ENCODE peak calls at places on chromosomes 12 and 14, in eight cellular contexts. I, A, P, Z, E, M, D and X are unnamed samples.

GRCh38 chr12:116609715-116610114 is 50.5 kb downstream of the MAP1LC3B2 start:
- DNase-seq in I (no peak), D (peak; percentile 50), E (peak; percentile 50), P (no peak), M (no peak), Z (no peak), A (peak; percentile 64), X (no peak)

GRCh38 chr14:100393362-100393761 is 70.2 kb downstream of the SLC25A47 start:
- DNase-seq in M (no peak), D (no peak), Z (no peak), A (no peak), P (no peak), E (no peak), I (no peak), X (no peak)

GRCh38 chr14:22824711-22825359 is 4.9 kb upstream of the MRPL52 start:
- DNase-seq in M (no peak), P (no peak), I (no peak), E (no peak), D (peak; percentile 73), A (peak; percentile 44), Z (no peak), X (no peak)

GRCh38 chr12:129079719-129080118 is 226.4 kb downstream of the GLT1D1 start:
- DNase-seq in A (no peak), E (no peak), D (no peak), Z (no peak), M (no peak), I (no peak), P (no peak), X (no peak)

GRCh38 chr14:33680873-33681272 is 270.0 kb downstream of the EGLN3 start:
- DNase-seq in D (no peak), E (no peak), I (no peak), M (no peak), A (no peak), P (no peak), Z (no peak), X (no peak)

GRCh38 chr12:92784356-92784755 is 81.6 kb downstream of the PLEKHG7 start:
- DNase-seq in Z (no peak), E (no peak), I (no peak), P (no peak), D (no peak), A (no peak), M (no peak), X (no peak)

GRCh38 chr14:77761205-77761931 is 412 bp upstream of the SNW1 start:
- DNase-seq in E (peak; percentile 53), M (no peak), P (no peak), A (peak; percentile 6), I (no peak), Z (peak; percentile 33), D (peak; percentile 32), X (no peak)

GRCh38 chr14:83164016-83164415 is 1630.4 kb upstream of the SEL1L start:
- DNase-seq in M (no peak), Z (no peak), I (no peak), A (no peak), E (no peak), D (no peak), P (no peak), X (no peak)

GRCh38 chr12:130526813-130527212 is 189.1 kb downstream of the PIWIL1 start:
- DNase-seq in A (peak; percentile 5), E (peak; percentile 52), P (no peak), I (no peak), Z (no peak), D (no peak), M (no peak), X (no peak)

GRCh38 chr14:88882236-88882635 is 57.8 kb downstream of the TTC8 start:
- DNase-seq in P (no peak), A (no peak), Z (no peak), M (no peak), I (no peak), D (no peak), E (no peak), X (no peak)

GRCh38 chr12:121033625-121034349 is 5.3 kb downstream of the OASL start:
- DNase-seq in M (no peak), E (no peak), A (peak; percentile 83), I (no peak), Z (no peak), P (peak; percentile 43), D (no peak), X (no peak)

GRCh38 chr14:53519137-53519536 is 366.0 kb upstream of the DDHD1 start:
- DNase-seq in I (no peak), P (no peak), Z (no peak), D (no peak), M (no peak), E (no peak), A (no peak), X (no peak)

GRCh38 chr14:31530136-31530535 is 31.1 kb upstream of the NUBPL start:
- DNase-seq in M (no peak), A (no peak), I (no peak), P (no peak), E (no peak), Z (no peak), D (no peak), X (no peak)

GRCh38 chr14:75196064-75196463 is 19.7 kb upstream of the TMED10 start:
- DNase-seq in I (no peak), P (no peak), M (no peak), Z (no peak), A (no peak), E (no peak), D (no peak), X (no peak)

GRCh38 chr14:96632363-96632758 is 130.2 kb downstream of the PAPOLA start:
- DNase-seq in I (no peak), D (no peak), E (no peak), M (no peak), P (no peak), Z (no peak), A (no peak), X (no peak)

GRCh38 chr14:58738189-58738836 is 100.6 kb downstream of the DACT1 start:
- DNase-seq in E (no peak), A (no peak), D (no peak), M (no peak), I (no peak), Z (no peak), P (no peak), X (no peak)

GRCh38 chr14:22047105-22047504 is 373.5 kb upstream of the OR4E1 start:
- DNase-seq in E (peak; percentile 21), M (no peak), P (no peak), D (peak; percentile 59), A (peak; percentile 48), I (no peak), Z (no peak), X (no peak)

GRCh38 chr12:7018350-7019042 is at the start of gene LPCAT3:
- DNase-seq in D (peak; percentile 94), M (peak; percentile 96), Z (peak; percentile 97), A (peak; percentile 98), I (peak; percentile 94), P (peak; percentile 94), E (peak; percentile 99), X (peak; percentile 77)

GRCh38 chr14:68978550-68978911 is 571 bp downstream of the ACTN1 start:
- DNase-seq in E (peak; percentile 71), I (no peak), P (no peak), D (peak; percentile 73), Z (peak; percentile 71), A (peak; percentile 65), M (peak; percentile 17), X (no peak)

GRCh38 chr14:40218282-40218941 is 786.2 kb upstream of the FBXO33 start:
- DNase-seq in M (no peak), Z (no peak), I (no peak), P (no peak), A (no peak), D (no peak), E (no peak), X (no peak)

GRCh38 chr12:122051231-122051876 is 27.2 kb upstream of the MLXIP start:
- DNase-seq in P (no peak), M (no peak), Z (no peak), E (no peak), A (no peak), I (peak; percentile 14), D (peak; percentile 81), X (no peak)

GRCh38 chr14:76152333-76152681 is 585 bp downstream of the GPATCH2L start:
- DNase-seq in I (peak; percentile 40), A (peak; percentile 90), D (peak; percentile 87), Z (peak; percentile 28), P (peak; percentile 68), M (peak; percentile 57), E (peak; percentile 72), X (no peak)

GRCh38 chr12:117047810-117048584 is 51.2 kb downstream of the TESC start:
- DNase-seq in P (no peak), E (no peak), M (no peak), A (no peak), D (peak; percentile 58), I (no peak), Z (no peak), X (no peak)

GRCh38 chr14:74566174-74567125 is 45.6 kb downstream of the LTBP2 start:
- DNase-seq in I (no peak), D (no peak), M (no peak), Z (no peak), A (no peak), E (no peak), P (no peak), X (no peak)

GRCh38 chr14:91889477-91890211 is 22.3 kb upstream of the TC2N start:
- DNase-seq in D (peak; percentile 81), Z (no peak), E (no peak), I (no peak), A (no peak), P (no peak), M (no peak), X (no peak)

GRCh38 chr12:108119974-108120862 is 8.9 kb upstream of the WSCD2 start:
- DNase-seq in E (no peak), Z (no peak), D (no peak), M (no peak), I (no peak), A (no peak), P (no peak), X (no peak)

GRCh38 chr12:80314741-80315140 is 129.3 kb upstream of the PTPRQ start:
- DNase-seq in A (no peak), E (no peak), P (no peak), D (no peak), Z (no peak), I (no peak), M (no peak), X (no peak)

GRCh38 chr14:54189358-54190354 is 207.2 kb upstream of the CDKN3 start:
- DNase-seq in I (no peak), D (no peak), P (no peak), Z (no peak), M (no peak), E (no peak), A (no peak), X (no peak)

GRCh38 chr12:20050166-20050565 is 318.2 kb upstream of the PDE3A start:
- DNase-seq in Z (no peak), E (no peak), D (no peak), A (no peak), P (no peak), M (no peak), I (no peak), X (no peak)

GRCh38 chr14:97916100-97916499 is 1118.9 kb downstream of the VRK1 start:
- DNase-seq in I (no peak), D (no peak), M (no peak), E (no peak), P (no peak), Z (no peak), A (no peak), X (no peak)